ENCODE peak calls at places on chromosomes 4 and X, in four cellular contexts. One of them, this sample, is unnamed.

GRCh38 chr4:2331043-2331420 is 69.1 kb upstream of the MXD4 start:
- DNase-seq in GM23248: no peak
- DNase-seq in hippocampal formation: no peak
- DNase-seq in cerebellar cortex: no peak
- DNase-seq in this sample: no peak

GRCh38 chr4:165462009-165462408 is 83.2 kb downstream of the CPE start:
- DNase-seq in GM23248: peak
- DNase-seq in hippocampal formation: no peak
- DNase-seq in cerebellar cortex: no peak
- DNase-seq in this sample: no peak

GRCh38 chr4:47830263-47831025 is 7.4 kb downstream of the CORIN start:
- DNase-seq in GM23248: no peak
- DNase-seq in hippocampal formation: no peak
- DNase-seq in cerebellar cortex: no peak
- DNase-seq in this sample: no peak

GRCh38 chr4:110130578-110131358 is 67.6 kb downstream of the ELOVL6 start:
- DNase-seq in GM23248: no peak
- DNase-seq in hippocampal formation: no peak
- DNase-seq in cerebellar cortex: no peak
- DNase-seq in this sample: no peak

GRCh38 chr4:186851291-186852077 is 127.8 kb upstream of the FAT1 start:
- DNase-seq in GM23248: no peak
- DNase-seq in hippocampal formation: no peak
- DNase-seq in cerebellar cortex: no peak
- DNase-seq in this sample: no peak

GRCh38 chr4:10733486-10733885 is 48.9 kb upstream of the CLNK start:
- DNase-seq in GM23248: no peak
- DNase-seq in hippocampal formation: no peak
- DNase-seq in cerebellar cortex: peak
- DNase-seq in this sample: no peak

GRCh38 chr4:22500128-22500611 is 15.7 kb downstream of the ADGRA3 start:
- DNase-seq in GM23248: no peak
- DNase-seq in hippocampal formation: no peak
- DNase-seq in cerebellar cortex: no peak
- DNase-seq in this sample: no peak

GRCh38 chrX:18377802-18378201 is 23.3 kb upstream of the SCML2 start:
- DNase-seq in GM23248: peak
- DNase-seq in hippocampal formation: no peak
- DNase-seq in cerebellar cortex: peak
- DNase-seq in this sample: no peak

GRCh38 chr4:52173470-52174055 is 122.5 kb downstream of the SPATA18 start:
- DNase-seq in GM23248: peak
- DNase-seq in hippocampal formation: no peak
- DNase-seq in cerebellar cortex: no peak
- DNase-seq in this sample: no peak

GRCh38 chrX:153397256-153397960 is 3.7 kb downstream of the PNMA6E start:
- DNase-seq in GM23248: no peak
- DNase-seq in hippocampal formation: no peak
- DNase-seq in cerebellar cortex: no peak
- DNase-seq in this sample: no peak

GRCh38 chrX:18793601-18794089 is 86.2 kb downstream of the PPEF1 start:
- DNase-seq in GM23248: no peak
- DNase-seq in hippocampal formation: no peak
- DNase-seq in cerebellar cortex: no peak
- DNase-seq in this sample: no peak

GRCh38 chr4:54959656-54960055 is 165.7 kb downstream of the KDR start:
- DNase-seq in GM23248: peak
- DNase-seq in hippocampal formation: no peak
- DNase-seq in cerebellar cortex: no peak
- DNase-seq in this sample: no peak

GRCh38 chr4:112516401-112517066 is 554 bp upstream of the NEUROG2 start:
- DNase-seq in GM23248: no peak
- DNase-seq in hippocampal formation: no peak
- DNase-seq in cerebellar cortex: no peak
- DNase-seq in this sample: no peak

GRCh38 chr4:60078984-60079383 is 1121.1 kb upstream of the ADGRL3 start:
- DNase-seq in GM23248: no peak
- DNase-seq in hippocampal formation: no peak
- DNase-seq in cerebellar cortex: no peak
- DNase-seq in this sample: no peak

GRCh38 chrX:86322913-86323312 is 174.7 kb downstream of the DACH2 start:
- DNase-seq in GM23248: no peak
- DNase-seq in hippocampal formation: no peak
- DNase-seq in cerebellar cortex: no peak
- DNase-seq in this sample: no peak

GRCh38 chr4:122364700-122365404 is 14.0 kb upstream of the ADAD1 start:
- DNase-seq in GM23248: no peak
- DNase-seq in hippocampal formation: no peak
- DNase-seq in cerebellar cortex: no peak
- DNase-seq in this sample: no peak

GRCh38 chr4:82833696-82834313 is 35.2 kb upstream of the SCD5 start:
- DNase-seq in GM23248: peak
- DNase-seq in hippocampal formation: no peak
- DNase-seq in cerebellar cortex: no peak
- DNase-seq in this sample: no peak

GRCh38 chrX:40784516-40785151 is 49.3 kb upstream of the MED14 start:
- DNase-seq in GM23248: no peak
- DNase-seq in hippocampal formation: no peak
- DNase-seq in cerebellar cortex: no peak
- DNase-seq in this sample: no peak

GRCh38 chr4:107253579-107254068 is 217.5 kb upstream of the DKK2 start:
- DNase-seq in GM23248: no peak
- DNase-seq in hippocampal formation: no peak
- DNase-seq in cerebellar cortex: no peak
- DNase-seq in this sample: no peak

GRCh38 chr4:10032625-10033024 is 11.3 kb upstream of the SLC2A9 start:
- DNase-seq in GM23248: peak
- DNase-seq in hippocampal formation: no peak
- DNase-seq in cerebellar cortex: no peak
- DNase-seq in this sample: no peak

GRCh38 chrX:103356023-103356798 is at the start of gene TCEAL9:
- DNase-seq in GM23248: peak
- DNase-seq in hippocampal formation: peak
- DNase-seq in cerebellar cortex: peak
- DNase-seq in this sample: no peak

GRCh38 chr4:121668368-121669162 is 28.2 kb downstream of the ANXA5 start:
- DNase-seq in GM23248: peak
- DNase-seq in hippocampal formation: no peak
- DNase-seq in cerebellar cortex: no peak
- DNase-seq in this sample: no peak

GRCh38 chr4:69907151-69907550 is 23.7 kb upstream of the CSN1S1 start:
- DNase-seq in GM23248: peak
- DNase-seq in hippocampal formation: no peak
- DNase-seq in cerebellar cortex: no peak
- DNase-seq in this sample: no peak

GRCh38 chrX:150361777-150362351 is 1.3 kb upstream of the MAMLD1 start:
- DNase-seq in GM23248: peak
- DNase-seq in hippocampal formation: no peak
- DNase-seq in cerebellar cortex: peak
- DNase-seq in this sample: no peak

GRCh38 chrX:122119361-122119760 is 1064.7 kb upstream of the GRIA3 start:
- DNase-seq in GM23248: no peak
- DNase-seq in hippocampal formation: no peak
- DNase-seq in cerebellar cortex: no peak
- DNase-seq in this sample: no peak

GRCh38 chr4:16226816-16227461 is 668 bp upstream of the TAPT1 start:
- DNase-seq in GM23248: peak
- DNase-seq in hippocampal formation: no peak
- DNase-seq in cerebellar cortex: peak
- DNase-seq in this sample: peak

GRCh38 chr4:113684534-113685091 is 76.9 kb downstream of the CAMK2D start:
- DNase-seq in GM23248: peak
- DNase-seq in hippocampal formation: peak
- DNase-seq in cerebellar cortex: peak
- DNase-seq in this sample: no peak

GRCh38 chrX:129997081-129997480 is 14.6 kb downstream of the BCORL1 start:
- DNase-seq in GM23248: no peak
- DNase-seq in hippocampal formation: no peak
- DNase-seq in cerebellar cortex: no peak
- DNase-seq in this sample: no peak

GRCh38 chr4:1713003-1713397 is 881 bp upstream of the SLBP start:
- DNase-seq in GM23248: no peak
- DNase-seq in hippocampal formation: no peak
- DNase-seq in cerebellar cortex: no peak
- DNase-seq in this sample: no peak

GRCh38 chrX:72048515-72049455 is 82.9 kb downstream of the RTL5 start:
- DNase-seq in GM23248: no peak
- DNase-seq in hippocampal formation: no peak
- DNase-seq in cerebellar cortex: no peak
- DNase-seq in this sample: no peak

GRCh38 chr4:143514432-143514831 is 930 bp downstream of the SMARCA5 start:
- DNase-seq in GM23248: peak
- DNase-seq in hippocampal formation: peak
- DNase-seq in cerebellar cortex: peak
- DNase-seq in this sample: peak

GRCh38 chr4:27595956-27596355 is 735.3 kb downstream of the STIM2 start:
- DNase-seq in GM23248: no peak
- DNase-seq in hippocampal formation: no peak
- DNase-seq in cerebellar cortex: no peak
- DNase-seq in this sample: no peak

GRCh38 chr4:24644983-24645764 is 60.8 kb upstream of the DHX15 start:
- DNase-seq in GM23248: no peak
- DNase-seq in hippocampal formation: no peak
- DNase-seq in cerebellar cortex: no peak
- DNase-seq in this sample: no peak

GRCh38 chrX:129559800-129560199 is 19.7 kb downstream of the OCRL start:
- DNase-seq in GM23248: no peak
- DNase-seq in hippocampal formation: no peak
- DNase-seq in cerebellar cortex: no peak
- DNase-seq in this sample: no peak

GRCh38 chr4:15653864-15654391 is 1.2 kb downstream of the FBXL5 start:
- DNase-seq in GM23248: peak
- DNase-seq in hippocampal formation: peak
- DNase-seq in cerebellar cortex: peak
- DNase-seq in this sample: no peak

GRCh38 chrX:2650865-2651264 is 40.2 kb upstream of the CD99 start:
- DNase-seq in GM23248: peak
- DNase-seq in hippocampal formation: no peak
- DNase-seq in cerebellar cortex: no peak
- DNase-seq in this sample: no peak

GRCh38 chr4:181364504-181364903 is 878.7 kb upstream of the TENM3 start:
- DNase-seq in GM23248: no peak
- DNase-seq in hippocampal formation: no peak
- DNase-seq in cerebellar cortex: no peak
- DNase-seq in this sample: no peak

GRCh38 chr4:159206427-159206871 is 103.6 kb downstream of the RAPGEF2 start:
- DNase-seq in GM23248: no peak
- DNase-seq in hippocampal formation: no peak
- DNase-seq in cerebellar cortex: no peak
- DNase-seq in this sample: no peak

This sample was measured in posterior cingulate gyrus.